ENCODE peak calls at places on chromosomes 5 and 9, in four cellular contexts. One of them, this sample, is unnamed.

GRCh38 chr5:136998864-136999263 is 500.3 kb downstream of the SPOCK1 start:
- DNase-seq in kidney epithelial cell: no peak
- DNase-seq in AG04450: no peak
- DNase-seq in psoas muscle: no peak
- DNase-seq in this sample: no peak

GRCh38 chr5:71973563-71973962 is 133.7 kb upstream of the MAP1B start:
- DNase-seq in kidney epithelial cell: no peak
- DNase-seq in AG04450: no peak
- DNase-seq in psoas muscle: no peak
- DNase-seq in this sample: no peak

GRCh38 chr5:107950774-107951173 is 280.0 kb upstream of the EFNA5 start:
- DNase-seq in kidney epithelial cell: no peak
- DNase-seq in AG04450: no peak
- DNase-seq in psoas muscle: no peak
- DNase-seq in this sample: no peak

GRCh38 chr5:174327317-174327864 is 281.9 kb downstream of the NSG2 start:
- DNase-seq in kidney epithelial cell: peak; percentile 19
- DNase-seq in AG04450: peak; percentile 51
- DNase-seq in psoas muscle: peak; percentile 75
- DNase-seq in this sample: peak; percentile 82

GRCh38 chr5:16025681-16026080 is 153.9 kb downstream of the MARCHF11 start:
- DNase-seq in kidney epithelial cell: no peak
- DNase-seq in AG04450: no peak
- DNase-seq in psoas muscle: no peak
- DNase-seq in this sample: peak; percentile 63

GRCh38 chr5:59174248-59174844 is 591.5 kb downstream of the RAB3C start:
- DNase-seq in kidney epithelial cell: peak; percentile 63
- DNase-seq in AG04450: peak; percentile 70
- DNase-seq in psoas muscle: no peak
- DNase-seq in this sample: peak; percentile 48

GRCh38 chr5:147965712-147966111 is 59.4 kb upstream of the C5orf46 start:
- DNase-seq in kidney epithelial cell: no peak
- DNase-seq in AG04450: no peak
- DNase-seq in psoas muscle: no peak
- DNase-seq in this sample: no peak

GRCh38 chr5:172886974-172887491 is 53.0 kb downstream of the ERGIC1 start:
- DNase-seq in kidney epithelial cell: peak; percentile 72
- DNase-seq in AG04450: peak; percentile 56
- DNase-seq in psoas muscle: peak; percentile 84
- DNase-seq in this sample: no peak

GRCh38 chr5:143723159-143723558 is 88.8 kb upstream of the HMHB1 start:
- DNase-seq in kidney epithelial cell: no peak
- DNase-seq in AG04450: no peak
- DNase-seq in psoas muscle: no peak
- DNase-seq in this sample: no peak

GRCh38 chr5:148151872-148152271 is 16.5 kb upstream of the SPINK14 start:
- DNase-seq in kidney epithelial cell: no peak
- DNase-seq in AG04450: no peak
- DNase-seq in psoas muscle: no peak
- DNase-seq in this sample: no peak

GRCh38 chr9:122200960-122201635 is 27.7 kb downstream of the LHX6 start:
- DNase-seq in kidney epithelial cell: no peak
- DNase-seq in AG04450: peak; percentile 21
- DNase-seq in psoas muscle: peak; percentile 74
- DNase-seq in this sample: no peak

GRCh38 chr9:87405677-87406544 is 91.8 kb upstream of the DAPK1 start:
- DNase-seq in kidney epithelial cell: no peak
- DNase-seq in AG04450: no peak
- DNase-seq in psoas muscle: no peak
- DNase-seq in this sample: no peak

GRCh38 chr9:125443367-125443766 is 181.7 kb downstream of the GAPVD1 start:
- DNase-seq in kidney epithelial cell: no peak
- DNase-seq in AG04450: no peak
- DNase-seq in psoas muscle: no peak
- DNase-seq in this sample: no peak

GRCh38 chr5:64506567-64507321 is 929 bp downstream of the RGS7BP start:
- DNase-seq in kidney epithelial cell: no peak
- DNase-seq in AG04450: no peak
- DNase-seq in psoas muscle: no peak
- DNase-seq in this sample: no peak

GRCh38 chr5:127012933-127013332 is 17.4 kb downstream of the MARCHF3 start:
- DNase-seq in kidney epithelial cell: no peak
- DNase-seq in AG04450: no peak
- DNase-seq in psoas muscle: no peak
- DNase-seq in this sample: peak; percentile 59

GRCh38 chr5:95347516-95348140 is 43.5 kb upstream of the FAM81B start:
- DNase-seq in kidney epithelial cell: no peak
- DNase-seq in AG04450: no peak
- DNase-seq in psoas muscle: no peak
- DNase-seq in this sample: no peak

GRCh38 chr5:176542135-176542595 is 5.0 kb upstream of the RNF44 start:
- DNase-seq in kidney epithelial cell: no peak
- DNase-seq in AG04450: no peak
- DNase-seq in psoas muscle: no peak
- DNase-seq in this sample: no peak

GRCh38 chr5:115423541-115423940 is 121.0 kb downstream of the FEM1C start:
- DNase-seq in kidney epithelial cell: no peak
- DNase-seq in AG04450: no peak
- DNase-seq in psoas muscle: peak; percentile 79
- DNase-seq in this sample: no peak

GRCh38 chr9:89351584-89351983 is 33.3 kb downstream of the SECISBP2 start:
- DNase-seq in kidney epithelial cell: no peak
- DNase-seq in AG04450: no peak
- DNase-seq in psoas muscle: peak; percentile 61
- DNase-seq in this sample: no peak

GRCh38 chr9:133371261-133371711 is 4.6 kb downstream of the SURF4 start:
- DNase-seq in kidney epithelial cell: no peak
- DNase-seq in AG04450: no peak
- DNase-seq in psoas muscle: no peak
- DNase-seq in this sample: no peak

GRCh38 chr9:114805670-114806551 is at the start of gene TNFSF15:
- DNase-seq in kidney epithelial cell: no peak
- DNase-seq in AG04450: no peak
- DNase-seq in psoas muscle: peak; percentile 47
- DNase-seq in this sample: no peak

GRCh38 chr9:126612813-126613641 is 701 bp upstream of the LMX1B start:
- DNase-seq in kidney epithelial cell: no peak
- DNase-seq in AG04450: no peak
- DNase-seq in psoas muscle: no peak
- DNase-seq in this sample: no peak

GRCh38 chr5:73814234-73814846 is 188.3 kb downstream of the ARHGEF28 start:
- DNase-seq in kidney epithelial cell: no peak
- DNase-seq in AG04450: no peak
- DNase-seq in psoas muscle: no peak
- DNase-seq in this sample: no peak
- H3K4me3 ChIP-seq in kidney epithelial cell: peak overlapping the region; percentile 56
- H3K4me3 ChIP-seq in AG04450: no peak overlapping the region
- H3K4me3 ChIP-seq in psoas muscle: peak overlapping the region; percentile 40
- H3K4me3 ChIP-seq in this sample: no peak overlapping the region

DNA sequence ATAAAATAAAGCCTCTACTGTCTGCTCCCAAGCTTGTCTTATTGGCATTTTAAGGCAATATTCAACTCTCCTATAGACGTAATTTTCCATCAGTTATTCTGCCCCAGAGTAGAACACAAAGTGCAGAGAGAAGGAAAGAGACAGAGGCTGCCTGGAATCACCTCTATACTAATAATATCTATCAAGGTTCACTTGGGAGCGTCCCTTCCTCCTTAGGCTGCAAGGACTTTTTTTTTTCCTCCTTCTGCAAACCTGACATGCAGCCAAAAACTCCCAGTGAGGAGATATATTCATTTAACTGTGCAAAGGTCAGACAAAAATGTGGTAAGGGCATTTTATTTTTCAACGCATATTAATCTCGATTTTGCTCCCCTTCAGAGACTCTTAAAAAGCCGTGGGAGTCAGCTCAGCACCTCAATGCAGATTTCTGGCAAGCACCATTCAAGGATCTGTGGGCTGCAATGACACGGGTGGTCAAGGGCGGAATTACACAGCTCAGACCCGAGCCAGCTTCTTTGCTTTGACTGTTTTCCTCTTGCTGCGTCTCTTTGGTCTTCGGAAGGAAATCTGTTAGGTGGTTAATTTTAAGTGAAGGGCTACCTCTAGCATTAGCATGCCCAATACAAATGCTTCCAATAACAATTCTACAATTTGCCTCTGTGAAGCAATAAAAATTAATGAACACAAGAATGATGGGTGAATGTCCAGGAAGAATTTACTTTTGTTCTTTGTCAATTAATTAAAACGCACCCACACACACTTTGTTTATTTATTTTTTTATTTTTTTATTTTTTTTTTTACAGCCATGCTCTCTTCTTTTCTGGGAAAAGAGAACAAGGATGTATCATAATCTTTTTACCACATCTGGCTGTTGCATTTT is 587.7 kb upstream of the GRAMD2B start:
- DNase-seq in kidney epithelial cell: no peak
- DNase-seq in AG04450: peak; percentile 10
- DNase-seq in psoas muscle: peak; percentile 52
- DNase-seq in this sample: no peak
- TF ChIP-seq CTCF in kidney epithelial cell: peak; percentile 79
- TF ChIP-seq CTCF in AG04450: peak; percentile 79
- TF ChIP-seq CTCF in psoas muscle: peak; percentile 77
- TF ChIP-seq CTCF in this sample: peak; percentile 46

DNA sequence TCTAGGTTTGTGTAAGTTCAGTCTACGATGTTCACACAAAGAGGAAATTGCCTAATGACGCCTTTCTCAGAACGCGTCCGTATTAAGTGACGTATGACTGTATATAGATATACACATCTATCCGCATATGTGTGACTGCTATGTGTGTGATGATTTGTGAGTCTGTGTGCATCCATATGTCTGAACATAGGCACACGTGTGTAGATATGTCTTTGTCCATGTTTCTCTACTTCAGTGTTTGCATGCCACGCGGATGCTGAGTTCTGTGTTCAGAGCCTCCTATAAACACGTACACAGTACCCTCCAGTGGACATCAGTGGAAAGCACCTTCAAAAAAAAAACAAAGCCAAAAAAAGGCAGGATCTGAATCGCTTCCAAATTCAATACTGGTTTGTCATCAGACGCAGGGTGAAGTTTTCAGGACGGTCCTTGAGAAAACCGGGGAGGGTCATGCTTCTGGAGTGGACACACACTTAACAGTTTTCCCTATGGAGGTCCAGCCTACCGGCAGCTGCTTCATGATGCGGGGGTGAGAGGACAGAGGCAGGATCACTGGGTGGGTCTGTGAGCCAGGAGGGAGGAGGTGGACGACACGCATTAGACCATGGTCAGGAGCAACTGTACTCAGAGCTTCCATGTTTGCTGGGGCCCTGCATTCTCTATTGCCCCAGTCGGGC is 29.5 kb upstream of the ALDH1B1 start:
- DNase-seq in kidney epithelial cell: peak; percentile 38
- DNase-seq in AG04450: peak; percentile 67
- DNase-seq in psoas muscle: no peak
- DNase-seq in this sample: peak; percentile 60
- H3K4me3 ChIP-seq in kidney epithelial cell: no peak overlapping the region
- H3K4me3 ChIP-seq in AG04450: no peak overlapping the region
- H3K4me3 ChIP-seq in psoas muscle: no peak overlapping the region
- H3K4me3 ChIP-seq in this sample: no peak overlapping the region

DNA sequence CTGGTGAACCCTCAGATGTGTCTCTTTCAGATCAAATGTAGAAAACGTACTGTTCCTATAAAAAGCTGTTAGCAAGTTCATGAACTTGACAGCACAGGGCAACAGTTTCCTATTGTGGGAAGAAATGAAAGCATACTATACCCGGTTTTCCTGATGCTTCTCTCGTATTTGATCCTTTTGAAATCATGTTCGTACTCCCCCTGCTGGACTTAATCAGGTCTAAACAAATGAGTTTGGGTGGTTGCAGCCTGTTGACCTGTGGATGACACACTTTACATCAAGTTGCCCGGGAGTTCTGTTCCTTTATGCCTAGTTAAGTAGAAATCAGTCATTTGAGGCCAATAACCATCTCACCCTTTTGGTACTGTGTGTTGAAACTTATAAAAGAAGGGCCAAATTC is 1992.3 kb downstream of the MAT2B start:
- DNase-seq in kidney epithelial cell: no peak
- DNase-seq in AG04450: no peak
- DNase-seq in psoas muscle: no peak
- DNase-seq in this sample: no peak
- TF ChIP-seq CTCF in kidney epithelial cell: peak; percentile 30
- TF ChIP-seq CTCF in AG04450: peak; percentile 35
- TF ChIP-seq CTCF in psoas muscle: no peak
- TF ChIP-seq CTCF in this sample: no peak

GRCh38 chr5:34944460-34945047 is 15.2 kb downstream of the DNAJC21 start:
- DNase-seq in kidney epithelial cell: no peak
- DNase-seq in AG04450: no peak
- DNase-seq in psoas muscle: no peak
- DNase-seq in this sample: no peak
- H3K4me3 ChIP-seq in kidney epithelial cell: no peak overlapping the region
- H3K4me3 ChIP-seq in AG04450: no peak overlapping the region
- H3K4me3 ChIP-seq in psoas muscle: no peak overlapping the region
- H3K4me3 ChIP-seq in this sample: no peak overlapping the region

GRCh38 chr5:142716963-142717362 is 31.1 kb upstream of the FGF1 start:
- DNase-seq in kidney epithelial cell: no peak
- DNase-seq in AG04450: peak; percentile 33
- DNase-seq in psoas muscle: no peak
- DNase-seq in this sample: no peak
- TF ChIP-seq CTCF in kidney epithelial cell: peak; percentile 74
- TF ChIP-seq CTCF in AG04450: peak; percentile 80
- TF ChIP-seq CTCF in psoas muscle: peak; percentile 32
- TF ChIP-seq CTCF in this sample: peak; percentile 51

GRCh38 chr9:134640491-134641172 is 971 bp upstream of the COL5A1 start:
- DNase-seq in kidney epithelial cell: no peak
- DNase-seq in AG04450: no peak
- DNase-seq in psoas muscle: no peak
- DNase-seq in this sample: no peak

GRCh38 chr9:134643306-134643705 is 1.7 kb downstream of the COL5A1 start:
- DNase-seq in kidney epithelial cell: no peak
- DNase-seq in AG04450: no peak
- DNase-seq in psoas muscle: no peak
- DNase-seq in this sample: no peak

GRCh38 chr9:134641173-134641985 is at the start of gene COL5A1:
- DNase-seq in kidney epithelial cell: no peak
- DNase-seq in AG04450: peak; percentile 74
- DNase-seq in psoas muscle: peak; percentile 92
- DNase-seq in this sample: no peak

GRCh38 chr9:134641989-134642384 is 384 bp downstream of the COL5A1 start:
- DNase-seq in kidney epithelial cell: no peak
- DNase-seq in AG04450: no peak
- DNase-seq in psoas muscle: no peak
- DNase-seq in this sample: no peak

GRCh38 chr9:134642385-134643181 is 980 bp downstream of the COL5A1 start:
- DNase-seq in kidney epithelial cell: no peak
- DNase-seq in AG04450: peak; percentile 65
- DNase-seq in psoas muscle: peak; percentile 77
- DNase-seq in this sample: peak; percentile 81
- H3K4me3 ChIP-seq in kidney epithelial cell: peak overlapping the region; percentile 54
- H3K4me3 ChIP-seq in AG04450: peak overlapping the region; percentile 85
- H3K4me3 ChIP-seq in psoas muscle: peak overlapping the region; percentile 64
- H3K4me3 ChIP-seq in this sample: peak overlapping the region; percentile 52

GRCh38 chr5:33530183-33530962 is 89.6 kb downstream of the TARS1 start:
- DNase-seq in kidney epithelial cell: no peak
- DNase-seq in AG04450: no peak
- DNase-seq in psoas muscle: no peak
- DNase-seq in this sample: no peak
- TF ChIP-seq CTCF in kidney epithelial cell: no peak
- TF ChIP-seq CTCF in AG04450: no peak
- TF ChIP-seq CTCF in psoas muscle: no peak
- TF ChIP-seq CTCF in this sample: peak; percentile 5

This sample was measured in HFF-Myc.